ENCODE peak calls at places on chromosomes 13 and 19, in seven cellular contexts. Z, P, A, I, Q, V and J are unnamed samples.

GRCh38 chr19:3250675-3251074 is 26.2 kb downstream of the CELF5 start:
- DNase-seq in P (no peak), I (no peak), A (peak), Z (no peak), V (peak), Q (no peak), J (peak)

GRCh38 chr13:47294691-47295090 is 397.8 kb upstream of the HTR2A start:
- DNase-seq in V (no peak), A (no peak), Q (no peak), P (no peak), I (no peak), Z (no peak), J (no peak)

GRCh38 chr13:34230271-34230670 is 412.3 kb downstream of the RFC3 start:
- DNase-seq in A (no peak), I (no peak), V (no peak), Q (no peak), Z (no peak), P (no peak), J (no peak)

GRCh38 chr13:34201050-34201913 is 383.3 kb downstream of the RFC3 start:
- DNase-seq in I (no peak), Z (no peak), V (no peak), A (no peak), P (no peak), Q (no peak), J (no peak)

GRCh38 chr19:45009625-45010255 is 8.5 kb downstream of the RELB start:
- DNase-seq in Q (no peak), A (no peak), I (no peak), Z (no peak), V (no peak), P (no peak), J (no peak)

GRCh38 chr13:58463841-58464240 is 832.3 kb downstream of the PCDH17 start:
- DNase-seq in P (no peak), V (no peak), Z (no peak), Q (no peak), I (no peak), A (no peak), J (no peak)

GRCh38 chr19:2239771-2240770 is 3.4 kb downstream of the SF3A2 start:
- DNase-seq in P (no peak), Q (no peak), I (no peak), A (no peak), V (no peak), Z (no peak), J (peak)

GRCh38 chr13:85486663-85487062 is 312.6 kb downstream of the SLITRK6 start:
- DNase-seq in A (no peak), V (no peak), Z (no peak), P (no peak), I (no peak), Q (no peak), J (no peak)

GRCh38 chr13:33441015-33441414 is 155.5 kb upstream of the STARD13 start:
- DNase-seq in P (no peak), I (peak), Z (no peak), Q (no peak), V (peak), A (peak), J (peak)

GRCh38 chr13:93146584-93147292 is 79.9 kb upstream of the GPC6 start:
- DNase-seq in V (no peak), I (peak), P (no peak), Q (no peak), Z (no peak), A (no peak), J (no peak)

GRCh38 chr19:17525141-17525540 is 13.7 kb downstream of the PGLS start:
- DNase-seq in P (no peak), I (no peak), Q (no peak), V (no peak), A (no peak), Z (no peak), J (no peak)

GRCh38 chr13:27007166-27007565 is 164.4 kb downstream of the USP12 start:
- DNase-seq in I (no peak), P (peak), A (no peak), Z (no peak), V (no peak), Q (peak), J (peak)

GRCh38 chr13:97537110-97537509 is 103.1 kb downstream of the RAP2A start:
- DNase-seq in V (no peak), Q (no peak), Z (no peak), A (no peak), I (no peak), P (no peak), J (no peak)